ENCODE peak calls at places on chromosome 19, in eight cellular contexts. X is AG10803, O is GM13976, G is kidney, R is omental fat pad, S is AG09319, Q is uterus, J is cardiac muscle cell. P is an unnamed sample.

GRCh38 chr19:31232220-31232619 is 117.0 kb downstream of the TSHZ3 start:
- DNase-seq in X (peak), O (no peak), G (no peak), R (no peak), S (no peak), Q (no peak), J (peak), P (no peak)

GRCh38 chr19:10566658-10567410 is 1.0 kb upstream of the KRI1 start:
- DNase-seq in X (no peak), O (peak), G (peak), R (no peak), S (no peak), Q (no peak), J (no peak), P (peak)

GRCh38 chr19:6717036-6717435 is 3.4 kb downstream of the C3 start:
- DNase-seq in X (no peak), O (no peak), G (peak), R (no peak), S (no peak), Q (no peak), J (no peak), P (no peak)

GRCh38 chr19:408441-409005 is 424 bp downstream of the C2CD4C start:
- DNase-seq in X (no peak), O (no peak), G (peak), R (no peak), S (no peak), Q (no peak), J (peak), P (no peak)

GRCh38 chr19:43662487-43662886 is 7.5 kb downstream of the PLAUR start:
- DNase-seq in X (peak), O (no peak), G (no peak), R (no peak), S (no peak), Q (no peak), J (peak), P (no peak)

GRCh38 chr19:48945817-48946216 is 8.9 kb upstream of the BAX start:
- DNase-seq in X (no peak), O (no peak), G (peak), R (no peak), S (no peak), Q (no peak), J (no peak), P (no peak)

GRCh38 chr19:47615230-47615629 is 6.3 kb downstream of the BICRA start:
- DNase-seq in X (no peak), O (no peak), G (no peak), R (no peak), S (no peak), Q (no peak), J (no peak), P (no peak)

GRCh38 chr19:16326401-16327130 is 1.9 kb downstream of the KLF2 start:
- DNase-seq in X (peak), O (peak), G (peak), R (no peak), S (no peak), Q (no peak), J (no peak), P (peak)

GRCh38 chr19:51830263-51830662 is 35.3 kb downstream of the FPR3 start:
- DNase-seq in X (peak), O (no peak), G (no peak), R (no peak), S (no peak), Q (no peak), J (no peak), P (no peak)

GRCh38 chr19:40150170-40150569 is 41.1 kb upstream of the MAP3K10 start:
- DNase-seq in X (peak), O (no peak), G (no peak), R (no peak), S (peak), Q (no peak), J (no peak), P (no peak)

GRCh38 chr19:49579947-49580263 is 451 bp downstream of the NOSIP start:
- DNase-seq in X (no peak), O (no peak), G (no peak), R (no peak), S (no peak), Q (no peak), J (no peak), P (no peak)

GRCh38 chr19:54355675-54356074 is 9.1 kb downstream of the LAIR1 start:
- DNase-seq in X (no peak), O (no peak), G (no peak), R (no peak), S (no peak), Q (no peak), J (no peak), P (no peak)

GRCh38 chr19:55667958-55668357 is 7.1 kb upstream of the EPN1 start:
- DNase-seq in X (no peak), O (no peak), G (peak), R (no peak), S (no peak), Q (no peak), J (no peak), P (no peak)

GRCh38 chr19:13583753-13584152 is 77.5 kb upstream of the CACNA1A start:
- DNase-seq in X (no peak), O (no peak), G (no peak), R (no peak), S (no peak), Q (no peak), J (no peak), P (no peak)

GRCh38 chr19:13583114-13583513 is 76.8 kb upstream of the CACNA1A start:
- DNase-seq in X (no peak), O (no peak), G (no peak), R (no peak), S (no peak), Q (no peak), J (no peak), P (no peak)

GRCh38 chr19:13574933-13575332 is 68.7 kb upstream of the CACNA1A start:
- DNase-seq in X (peak), O (no peak), G (no peak), R (no peak), S (no peak), Q (no peak), J (peak), P (no peak)

GRCh38 chr19:13576726-13577125 is 70.4 kb upstream of the CACNA1A start:
- DNase-seq in X (no peak), O (no peak), G (no peak), R (no peak), S (no peak), Q (no peak), J (no peak), P (no peak)

DNA sequence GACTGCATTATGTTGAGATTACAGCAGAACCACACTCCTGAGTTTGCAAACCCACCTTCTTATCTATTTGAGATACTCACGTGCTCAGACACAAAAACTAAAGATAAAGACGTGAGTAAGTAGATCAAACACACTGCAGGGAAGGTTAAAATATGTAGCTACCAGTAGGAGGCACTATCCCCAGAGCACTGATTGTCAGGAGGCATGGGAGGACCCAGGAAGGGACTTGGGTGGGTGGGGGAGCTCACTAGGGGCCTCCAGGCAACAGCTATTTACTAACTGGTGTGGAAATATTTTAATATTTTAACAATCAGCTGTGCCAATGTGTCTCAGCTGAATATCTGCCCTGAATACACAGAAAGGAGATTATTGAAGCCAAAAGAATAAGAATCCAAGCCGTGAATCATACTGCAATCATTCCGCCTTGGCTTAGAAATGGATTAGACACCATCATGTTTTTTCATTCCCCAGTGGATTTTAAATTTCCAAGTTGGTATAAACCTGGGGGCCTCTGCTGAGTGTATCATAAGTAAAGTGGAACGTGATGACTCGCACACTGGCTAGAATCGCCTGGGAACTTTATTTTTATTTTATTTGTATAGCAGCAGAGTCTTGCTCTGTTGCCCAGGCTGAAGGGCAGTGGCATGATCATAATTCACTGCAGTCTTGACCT is 73.2 kb upstream of the CACNA1A start:
- DNase-seq in X (peak), O (no peak), G (no peak), R (no peak), S (no peak), Q (no peak), J (no peak), P (no peak)
- TF ChIP-seq CTCF in X (peak), O (no peak), G (no peak), R (no peak), S (no peak), Q (no peak), J (no peak), P (no peak)

DNA sequence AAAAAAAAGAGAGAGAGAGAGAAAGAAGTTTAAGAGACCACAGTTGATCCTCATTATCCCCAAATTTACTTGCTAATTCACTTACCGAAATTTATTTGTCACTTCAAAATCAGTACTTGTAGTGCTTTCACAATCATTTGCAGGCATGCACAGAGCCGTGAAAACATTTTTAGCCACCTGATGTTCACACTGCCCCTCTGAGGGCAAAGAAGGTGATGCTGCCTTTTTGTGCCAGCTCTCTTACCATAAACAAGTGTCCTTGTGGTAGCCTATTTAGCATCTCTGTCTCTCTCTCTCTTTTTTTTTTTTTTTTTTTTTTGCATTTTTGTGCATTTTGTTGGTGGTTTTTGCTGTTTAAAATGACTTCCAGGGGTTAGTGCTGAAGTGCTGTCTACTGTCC is 24.0 kb upstream of the CASP14 start:
- DNase-seq in X (no peak), O (peak), G (no peak), R (no peak), S (no peak), Q (no peak), J (no peak), P (no peak)
- TF ChIP-seq CTCF in X (no peak), O (peak), G (no peak), R (no peak), S (no peak), Q (no peak), J (no peak), P (no peak)

DNA sequence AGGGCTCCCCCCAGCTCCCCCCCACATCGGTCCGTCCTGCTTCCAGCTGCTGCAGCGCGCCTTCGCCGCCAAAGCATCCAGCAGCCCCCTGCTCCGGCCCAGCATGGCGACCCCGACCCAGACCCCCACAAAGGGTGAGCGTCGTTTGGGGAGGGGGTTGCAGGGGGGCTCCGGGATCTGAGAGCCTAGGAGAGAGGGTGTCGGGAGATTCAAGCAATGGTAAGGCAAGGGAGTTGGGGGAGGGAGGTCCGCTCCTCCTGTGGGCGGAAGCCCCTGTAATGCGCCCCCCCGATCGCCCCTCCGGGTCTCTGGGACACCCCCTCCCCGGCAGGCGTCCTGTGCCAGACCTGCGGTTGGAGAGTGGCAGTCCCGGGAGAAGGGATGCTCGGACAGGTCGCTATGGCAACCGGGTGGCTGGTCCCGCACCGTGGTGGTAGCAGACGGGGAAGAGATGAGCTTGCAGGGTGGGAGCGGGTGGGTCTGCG is at the start of gene FXYD7:
- DNase-seq in X (no peak), O (no peak), G (peak), R (no peak), S (no peak), Q (peak), J (no peak), P (no peak)
- TF ChIP-seq CTCF in X (no peak), O (no peak), G (no peak), R (no peak), S (no peak), Q (no peak), J (no peak), P (no peak)

DNA sequence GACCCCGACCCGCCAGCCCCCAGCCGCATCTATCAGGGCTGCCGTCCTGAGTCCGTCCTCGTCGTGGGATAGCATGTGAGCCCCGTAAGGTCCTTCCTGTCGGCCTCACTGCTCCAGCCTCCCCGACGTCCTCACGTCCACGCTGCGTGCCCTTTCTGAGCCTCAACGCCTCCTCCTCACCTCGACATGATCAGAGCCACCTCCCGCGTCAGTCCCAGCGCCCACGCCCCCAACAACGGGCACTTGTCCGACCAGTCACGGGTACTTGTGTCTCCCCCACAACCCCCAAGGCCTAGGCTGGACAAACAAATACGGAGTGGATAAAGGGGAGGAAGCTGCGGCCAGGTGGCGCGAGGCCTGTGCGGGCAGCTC is 665 bp downstream of the ZNF497 start:
- DNase-seq in X (peak), O (peak), G (peak), R (no peak), S (no peak), Q (no peak), J (no peak), P (no peak)
- TF ChIP-seq CTCF in X (no peak), O (no peak), G (no peak), R (no peak), S (no peak), Q (no peak), J (peak), P (no peak)

DNA sequence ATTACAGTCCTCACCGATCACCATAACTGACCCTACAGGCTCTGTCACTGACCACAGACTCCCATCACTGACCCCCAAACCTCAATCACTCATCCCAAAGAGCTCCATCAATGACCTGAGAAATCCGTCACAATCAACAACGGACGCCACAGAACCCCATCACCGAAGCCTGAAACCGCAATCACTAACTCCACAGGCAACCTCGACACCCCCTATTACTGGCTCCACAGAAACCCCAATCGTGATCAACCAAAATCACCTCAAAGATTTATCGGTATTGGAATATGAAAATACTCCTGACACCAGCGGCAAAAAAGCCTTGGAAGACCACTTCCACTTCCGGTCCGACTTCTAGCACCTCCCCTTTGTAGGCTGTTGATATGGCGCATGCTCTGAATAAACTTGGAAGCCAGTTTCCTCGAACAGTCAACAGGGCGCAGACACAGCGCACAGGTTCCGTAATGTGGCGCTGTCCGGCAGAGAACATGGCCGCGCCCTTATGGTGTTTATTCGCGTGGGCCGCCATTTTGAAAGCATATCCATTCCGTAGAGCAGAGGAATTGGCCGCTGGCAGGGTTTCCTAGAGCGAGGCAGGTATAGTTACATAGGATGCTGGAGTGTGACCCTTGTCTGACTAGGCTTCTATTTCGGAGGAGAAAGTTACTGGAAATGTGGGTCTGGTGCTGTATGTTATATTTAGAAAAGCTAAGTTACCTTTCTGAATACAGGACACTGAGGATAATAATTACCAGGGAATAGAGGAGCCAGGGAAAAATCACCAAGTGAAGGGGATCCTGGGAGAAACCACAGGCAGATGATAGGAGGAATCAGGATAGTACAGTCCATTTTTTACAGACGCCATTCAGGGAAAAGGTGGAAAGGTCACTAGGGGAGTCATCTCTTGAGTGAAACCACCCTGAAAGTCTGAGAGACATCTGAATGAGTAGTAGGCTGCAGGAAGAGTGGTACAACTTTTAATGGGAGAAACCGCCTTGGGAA is at the start of gene ZNF585A:
- DNase-seq in X (peak), O (peak), G (peak), R (peak), S (peak), Q (peak), J (peak), P (peak)
- TF ChIP-seq CTCF in X (peak), O (no peak), G (peak), R (no peak), S (peak), Q (peak), J (peak), P (no peak)

GRCh38 chr19:42096255-42096837 is 20.4 kb downstream of the ZNF574 start:
- DNase-seq in X (no peak), O (no peak), G (no peak), R (no peak), S (no peak), Q (no peak), J (no peak), P (no peak)
- TF ChIP-seq CTCF in X (no peak), O (no peak), G (no peak), R (no peak), S (no peak), Q (no peak), J (no peak), P (no peak)

DNA sequence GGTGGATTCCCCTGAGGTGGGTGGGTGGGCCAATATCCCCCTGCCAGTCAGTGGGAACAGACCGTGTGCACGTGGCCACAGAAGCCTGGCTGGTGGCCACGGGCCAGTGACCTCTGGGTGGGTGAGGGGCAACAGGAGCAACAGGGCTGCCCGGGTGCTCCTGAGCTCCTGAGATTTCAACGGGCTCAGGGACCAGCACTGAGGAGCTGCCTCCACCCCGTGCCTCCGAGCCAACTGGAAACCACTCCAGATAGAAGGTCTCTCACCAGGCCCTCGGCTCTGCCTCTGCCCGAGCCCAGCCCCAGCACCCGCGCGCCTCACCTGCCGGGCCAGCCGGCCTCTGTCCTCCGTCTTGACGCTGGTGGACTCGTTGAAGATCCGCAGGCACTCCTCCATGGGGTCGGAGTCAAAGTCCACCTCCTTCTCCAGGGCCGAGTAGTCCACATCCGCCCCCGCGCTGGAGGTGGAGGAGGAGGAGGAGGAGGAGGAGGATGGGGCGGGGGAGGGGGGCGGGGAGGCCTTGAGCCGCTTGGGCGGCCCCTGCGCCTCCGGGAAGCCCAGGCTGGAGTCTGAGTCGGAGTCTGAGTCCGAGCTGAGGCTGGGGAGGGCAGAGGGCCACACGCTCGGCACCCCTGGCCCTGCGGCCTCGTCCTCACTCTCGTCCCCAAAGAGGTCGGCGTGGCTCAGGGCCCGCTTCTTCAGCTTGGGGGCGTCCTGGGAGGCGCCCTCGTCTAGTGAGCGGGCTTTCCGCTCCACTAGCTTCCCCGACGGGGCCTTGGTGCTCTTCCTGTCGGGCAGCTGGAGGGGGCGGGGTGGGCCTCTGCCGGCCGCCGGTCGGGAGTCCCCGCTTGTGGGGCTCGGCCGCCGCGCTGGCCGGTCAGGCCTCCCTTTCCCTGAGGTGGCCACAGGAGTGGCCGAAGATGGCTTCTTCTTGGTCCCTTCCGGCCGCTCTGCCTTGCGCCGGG is 14.8 kb upstream of the ATP8B3 start:
- DNase-seq in X (no peak), O (no peak), G (no peak), R (no peak), S (no peak), Q (peak), J (no peak), P (no peak)
- TF ChIP-seq CTCF in X (no peak), O (no peak), G (no peak), R (no peak), S (no peak), Q (no peak), J (no peak), P (no peak)

DNA sequence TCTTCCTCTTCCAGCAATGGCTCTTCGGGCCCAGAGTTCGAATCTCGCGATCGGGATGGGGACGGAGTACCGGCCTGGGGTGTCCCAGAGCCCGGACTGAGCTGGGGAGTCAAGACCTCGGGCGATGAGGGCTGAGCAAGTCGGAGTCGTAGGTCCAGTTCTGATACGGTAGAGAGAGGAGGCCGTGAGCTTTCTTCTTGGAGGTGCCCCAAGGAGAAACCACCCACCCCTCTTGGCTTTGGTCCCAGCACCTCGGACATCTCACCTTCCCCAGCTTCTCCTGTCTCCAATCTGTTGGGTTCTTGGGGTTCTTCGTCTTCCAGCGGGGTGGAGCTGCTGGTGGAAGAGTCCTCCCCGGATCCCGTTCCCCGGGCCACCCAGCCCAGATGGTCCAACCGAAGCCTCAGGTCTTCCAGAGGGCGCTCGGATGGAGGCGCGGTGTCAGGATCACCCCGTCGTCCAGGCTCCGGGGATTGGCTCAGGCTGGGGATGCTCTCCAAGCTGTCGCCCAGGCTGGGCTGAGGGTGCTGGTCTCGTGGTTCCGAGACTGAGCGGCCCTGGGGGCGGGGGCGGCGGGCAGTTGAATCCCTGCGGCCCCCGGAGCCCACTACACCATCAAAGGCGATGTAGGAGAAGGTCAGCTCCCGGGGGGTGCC is 2.5 kb downstream of the RTN2 start:
- DNase-seq in X (no peak), O (no peak), G (no peak), R (no peak), S (no peak), Q (no peak), J (no peak), P (no peak)
- TF ChIP-seq CTCF in X (no peak), O (no peak), G (no peak), R (no peak), S (no peak), Q (no peak), J (no peak), P (no peak)

P was measured in activated B cell treated with CpG ODN at 0.5 μM for 24 hours.